ENCODE peak calls at places on chromosomes 2 and 18, in six cellular contexts. X is effector CD4-positive, alpha-beta T cell; O is HT1080; R is activated naive CD4-positive, alpha-beta T cell; K is COR-L47; N is fibroblast of lung. M is an unnamed sample.

GRCh38 chr2:3303583-3304406 is 73.8 kb downstream of the EIPR1 start:
- DNase-seq in X (peak), O (peak), R (peak), K (peak), N (peak), M (peak)

GRCh38 chr2:232162191-232162590 is 200.7 kb downstream of the DIS3L2 start:
- DNase-seq in X (no peak), O (no peak), R (no peak), K (no peak), N (no peak), M (no peak)

GRCh38 chr2:28317390-28317789 is 75.3 kb upstream of the FOSL2 start:
- DNase-seq in X (no peak), O (no peak), R (no peak), K (no peak), N (no peak), M (no peak)

GRCh38 chr2:179265082-179265575 is 497 bp upstream of the SESTD1 start:
- DNase-seq in X (no peak), O (peak), R (no peak), K (no peak), N (peak), M (no peak)

GRCh38 chr2:110717734-110718133 is 14.6 kb upstream of the ACOXL start:
- DNase-seq in X (no peak), O (no peak), R (no peak), K (no peak), N (peak), M (peak)

GRCh38 chr18:29780814-29781213 is 1261.7 kb downstream of the DSC3 start:
- DNase-seq in X (no peak), O (no peak), R (no peak), K (no peak), N (no peak), M (no peak)

GRCh38 chr2:134454426-134454825 is 200.6 kb downstream of the MGAT5 start:
- DNase-seq in X (no peak), O (no peak), R (no peak), K (no peak), N (no peak), M (no peak)

GRCh38 chr2:240432430-240432819 is 3.0 kb upstream of the GPC1 start:
- DNase-seq in X (no peak), O (no peak), R (no peak), K (no peak), N (no peak), M (peak)

GRCh38 chr2:26772064-26773001 is 8.2 kb downstream of the SLC35F6 start:
- DNase-seq in X (no peak), O (peak), R (peak), K (peak), N (peak), M (peak)

GRCh38 chr2:136238552-136239346 is 120.8 kb upstream of the CXCR4 start:
- DNase-seq in X (peak), O (peak), R (peak), K (no peak), N (peak), M (no peak)

GRCh38 chr2:73907840-73908452 is 15.1 kb downstream of the ACTG2 start:
- DNase-seq in X (peak), O (peak), R (peak), K (peak), N (peak), M (no peak)

GRCh38 chr2:201882353-201883095 is 76.2 kb downstream of the CDK15 start:
- DNase-seq in X (no peak), O (peak), R (no peak), K (peak), N (peak), M (no peak)

GRCh38 chr2:177171418-177171865 is 41.2 kb upstream of the HNRNPA3 start:
- DNase-seq in X (no peak), O (peak), R (no peak), K (no peak), N (no peak), M (no peak)

GRCh38 chr18:46252754-46253153 is 148.6 kb downstream of the HAUS1 start:
- DNase-seq in X (no peak), O (no peak), R (no peak), K (no peak), N (no peak), M (no peak)

GRCh38 chr2:17610521-17610920 is 70.0 kb downstream of the VSNL1 start:
- DNase-seq in X (no peak), O (no peak), R (no peak), K (no peak), N (peak), M (peak)

GRCh38 chr2:149679286-149679685 is 91.7 kb upstream of the MMADHC start:
- DNase-seq in X (no peak), O (peak), R (no peak), K (no peak), N (no peak), M (no peak)

GRCh38 chr2:9145109-9145751 is 61.4 kb upstream of the ASAP2 start:
- DNase-seq in X (no peak), O (peak), R (no peak), K (no peak), N (peak), M (no peak)